ENCODE peak calls at places on chromosomes 5 and 9, in five cellular contexts. Z is endothelial cell, A is HTR-8/SVneo, W is HEK293T, M is T-helper 2 cell. H is an unnamed sample.

GRCh38 chr5:137582218-137582617 is 83.1 kb upstream of the SPOCK1 start:
- DNase-seq in Z (no peak), M (no peak), W (no peak), A (no peak), H (no peak)

GRCh38 chr9:108113579-108113978 is 624.0 kb upstream of the KLF4 start:
- DNase-seq in M (no peak), W (no peak), A (no peak), Z (no peak), H (no peak)

GRCh38 chr5:177362871-177363507 is 5.3 kb downstream of the RGS14 start:
- DNase-seq in A (no peak), M (peak), W (peak), Z (peak), H (no peak)

GRCh38 chr5:100794218-100794617 is 108.9 kb downstream of the ST8SIA4 start:
- DNase-seq in Z (no peak), W (no peak), M (no peak), A (no peak), H (no peak)

GRCh38 chr9:133133680-133134418 is 12.8 kb upstream of the RALGDS start:
- DNase-seq in Z (peak), A (peak), W (no peak), M (peak), H (no peak)

GRCh38 chr5:93886917-93887361 is 145.5 kb upstream of the POU5F2 start:
- DNase-seq in M (no peak), A (no peak), W (no peak), Z (no peak), H (no peak)

GRCh38 chr5:151717390-151717789 is 30.7 kb upstream of the SPARC start:
- DNase-seq in A (no peak), Z (no peak), W (no peak), M (no peak), H (no peak)

GRCh38 chr5:21685016-21685415 is 1168.1 kb downstream of the CDH12 start:
- DNase-seq in A (no peak), W (no peak), Z (no peak), M (no peak), H (no peak)

GRCh38 chr5:34411470-34412346 is 244.4 kb upstream of the RAI14 start:
- DNase-seq in W (no peak), M (no peak), Z (no peak), A (no peak), H (peak)

GRCh38 chr5:58156354-58156753 is 303.5 kb downstream of the PLK2 start:
- DNase-seq in M (no peak), Z (no peak), A (no peak), W (no peak), H (no peak)

GRCh38 chr9:69174645-69175487 is 789 bp downstream of the TJP2 start:
- DNase-seq in Z (no peak), A (peak), W (peak), M (no peak), H (no peak)

GRCh38 chr5:173456751-173457171 is 128.5 kb upstream of the STC2 start:
- DNase-seq in M (no peak), W (no peak), A (peak), Z (no peak), H (no peak)

GRCh38 chr9:5708414-5708813 is 79.5 kb downstream of the RIC1 start:
- DNase-seq in A (no peak), Z (no peak), M (no peak), W (no peak), H (no peak)

GRCh38 chr9:97983524-97984187 is 515 bp downstream of the ANP32B start:
- DNase-seq in M (peak), Z (peak), A (peak), W (peak), H (no peak)

GRCh38 chr9:98906273-98907040 is 37.2 kb upstream of the COL15A1 start:
- DNase-seq in W (no peak), A (no peak), M (no peak), Z (no peak), H (no peak)

GRCh38 chr5:42811591-42812392 is at the start of gene SELENOP:
- DNase-seq in M (no peak), W (peak), Z (peak), A (no peak), H (peak)

GRCh38 chr5:125244531-125244930 is 498.1 kb upstream of the ZNF608 start:
- DNase-seq in W (no peak), A (no peak), Z (no peak), M (no peak), H (no peak)

GRCh38 chr9:109901191-109901590 is 121.2 kb downstream of the PALM2AKAP2 start:
- DNase-seq in Z (no peak), W (no peak), A (no peak), M (no peak), H (no peak)

GRCh38 chr9:35470894-35471293 is 19.0 kb upstream of the RUSC2 start:
- DNase-seq in Z (no peak), M (no peak), W (no peak), A (no peak), H (no peak)

GRCh38 chr5:93304391-93304790 is 276.6 kb downstream of the NR2F1-AS1 start:
- DNase-seq in W (no peak), M (no peak), A (no peak), Z (no peak), H (no peak)

GRCh38 chr9:114433086-114433485 is 45.3 kb upstream of the AKNA start:
- DNase-seq in M (no peak), W (no peak), A (no peak), Z (no peak), H (no peak)

GRCh38 chr9:136023401-136024225 is 62.4 kb upstream of the UBAC1 start:
- DNase-seq in M (no peak), Z (no peak), A (no peak), W (no peak), H (no peak)

GRCh38 chr5:136012041-136012804 is 16.6 kb upstream of the TGFBI start:
- DNase-seq in M (no peak), A (no peak), Z (no peak), W (no peak), H (no peak)